ENCODE peak calls at places on chromosomes 2 and 18, in ten cellular contexts. F is left ventricle myocardium inferior; X is neural progenitor cell; Y is heart left ventricle; K is CD4-positive, CD25-positive, alpha-beta regulatory T cell; O is upper lobe of right lung; S is right lobe of liver; P is fibroblast of lung; E is mammary epithelial cell; R is cardiac muscle cell. D is an unnamed sample.

GRCh38 chr2:237143118-237143517 is 57.4 kb downstream of the COPS8 start:
- DNase-seq in F (no peak), X (no peak), Y (no peak), K (no peak), O (peak; percentile 9), S (no peak), P (no peak), E (no peak), R (no peak), D (no peak)

GRCh38 chr2:44715671-44716077 is 225.8 kb upstream of the SIX3 start:
- DNase-seq in F (no peak), X (peak; percentile 72), Y (no peak), K (no peak), O (no peak), S (no peak), P (peak; percentile 64), E (peak; percentile 56), R (peak; percentile 29), D (no peak)

GRCh38 chr2:47269316-47270232 is 114.5 kb upstream of the STPG4 start:
- DNase-seq in F (peak; percentile 22), X (no peak), Y (peak; percentile 80), K (no peak), O (no peak), S (no peak), P (peak; percentile 99), E (peak; percentile 99), R (no peak), D (no peak)

GRCh38 chr2:240162032-240162431 is 21.6 kb upstream of the OTOS start:
- DNase-seq in F (no peak), X (no peak), Y (no peak), K (no peak), O (peak; percentile 22), S (peak; percentile 46), P (no peak), E (no peak), R (no peak), D (no peak)

GRCh38 chr2:217947341-217948316 is 55.2 kb downstream of the TNS1 start:
- DNase-seq in F (no peak), X (no peak), Y (no peak), K (no peak), O (peak; percentile 69), S (no peak), P (no peak), E (no peak), R (no peak), D (no peak)

GRCh38 chr2:10150436-10150835 is 27.9 kb downstream of the RRM2 start:
- DNase-seq in F (no peak), X (no peak), Y (no peak), K (peak; percentile 43), O (no peak), S (no peak), P (no peak), E (no peak), R (no peak), D (no peak)

GRCh38 chr18:37330173-37330572 is 235.4 kb downstream of the CELF4 start:
- DNase-seq in F (no peak), X (no peak), Y (no peak), K (no peak), O (no peak), S (no peak), P (no peak), E (no peak), R (no peak), D (no peak)

GRCh38 chr2:73931531-73932500 is 5.1 kb downstream of the DGUOK start:
- DNase-seq in F (no peak), X (no peak), Y (no peak), K (peak; percentile 36), O (no peak), S (no peak), P (peak; percentile 78), E (peak; percentile 78), R (no peak), D (no peak)

GRCh38 chr18:10374615-10375295 is 79.7 kb upstream of the APCDD1 start:
- DNase-seq in F (no peak), X (peak; percentile 7), Y (no peak), K (no peak), O (no peak), S (no peak), P (no peak), E (no peak), R (no peak), D (no peak)

GRCh38 chr2:100194951-100195350 is 52.6 kb upstream of the AFF3 start:
- DNase-seq in F (no peak), X (no peak), Y (no peak), K (no peak), O (no peak), S (no peak), P (no peak), E (no peak), R (no peak), D (no peak)
- H3K27ac ChIP-seq in F (no peak overlapping the region), X (no peak overlapping the region), Y (no peak overlapping the region), K (no peak overlapping the region), O (peak overlapping the region; percentile 59), S (no peak overlapping the region), P (no peak overlapping the region), E (no peak overlapping the region), R (no peak overlapping the region), D (no peak overlapping the region)

GRCh38 chr2:126890962-126891450 is 7.7 kb upstream of the TEX51 start:
- DNase-seq in F (no peak), X (no peak), Y (no peak), K (no peak), O (no peak), S (no peak), P (no peak), E (no peak), R (no peak), D (no peak)
- H3K27me3 ChIP-seq in F (peaks cover 35% of the 10 kb centered on the region), X (peaks cover 8% of the 10 kb centered on the region), Y (no peaks in the 10 kb centered on the region), K (no peaks in the 10 kb centered on the region), O (no peaks in the 10 kb centered on the region), S (no peaks in the 10 kb centered on the region), P (no peaks in the 10 kb centered on the region), E (no peaks in the 10 kb centered on the region), R (no peaks in the 10 kb centered on the region), D (no peaks in the 10 kb centered on the region)

GRCh38 chr2:196333397-196333796 is 162.0 kb upstream of the STK17B start:
- DNase-seq in F (no peak), X (no peak), Y (no peak), K (no peak), O (no peak), S (no peak), P (no peak), E (no peak), R (no peak), D (no peak)

GRCh38 chr2:196335238-196335637 is 163.9 kb upstream of the STK17B start:
- DNase-seq in F (no peak), X (no peak), Y (no peak), K (no peak), O (no peak), S (no peak), P (peak; percentile 89), E (no peak), R (no peak), D (no peak)

GRCh38 chr2:196336206-196336605 is 164.8 kb upstream of the STK17B start:
- DNase-seq in F (no peak), X (no peak), Y (no peak), K (no peak), O (no peak), S (no peak), P (peak; percentile 56), E (no peak), R (no peak), D (no peak)

GRCh38 chr2:196336715-196337617 is 165.6 kb upstream of the STK17B start:
- DNase-seq in F (no peak), X (peak; percentile 37), Y (no peak), K (peak; percentile 44), O (no peak), S (no peak), P (peak; percentile 29), E (peak; percentile 16), R (peak; percentile 32), D (peak; percentile 16)

GRCh38 chr2:196334710-196335109 is 163.3 kb upstream of the STK17B start:
- DNase-seq in F (no peak), X (no peak), Y (no peak), K (no peak), O (no peak), S (no peak), P (peak; percentile 76), E (no peak), R (no peak), D (no peak)
- H3K27ac ChIP-seq in F (no peak overlapping the region), X (no peak overlapping the region), Y (no peak overlapping the region), K (no peak overlapping the region), O (no peak overlapping the region), S (no peak overlapping the region), P (no peak overlapping the region), E (no peak overlapping the region), R (no peak overlapping the region), D (no peak overlapping the region)

GRCh38 chr2:176122266-176122632 is 270 bp upstream of the HOXD9 start:
- DNase-seq in F (no peak), X (peak; percentile 65), Y (no peak), K (no peak), O (no peak), S (no peak), P (no peak), E (no peak), R (no peak), D (no peak)

GRCh38 chr2:176122633-176123482 is at the start of gene HOXD9:
- DNase-seq in F (no peak), X (peak; percentile 67), Y (no peak), K (no peak), O (no peak), S (no peak), P (no peak), E (no peak), R (no peak), D (no peak)

GRCh38 chr2:176121377-176122111 is 975 bp upstream of the HOXD9 start:
- DNase-seq in F (no peak), X (no peak), Y (no peak), K (no peak), O (no peak), S (no peak), P (no peak), E (no peak), R (no peak), D (no peak)

GRCh38 chr2:176118606-176119370 is 2.2 kb downstream of the HOXD10 start:
- DNase-seq in F (no peak), X (peak; percentile 82), Y (no peak), K (peak; percentile 51), O (no peak), S (no peak), P (no peak), E (no peak), R (no peak), D (no peak)

DNA sequence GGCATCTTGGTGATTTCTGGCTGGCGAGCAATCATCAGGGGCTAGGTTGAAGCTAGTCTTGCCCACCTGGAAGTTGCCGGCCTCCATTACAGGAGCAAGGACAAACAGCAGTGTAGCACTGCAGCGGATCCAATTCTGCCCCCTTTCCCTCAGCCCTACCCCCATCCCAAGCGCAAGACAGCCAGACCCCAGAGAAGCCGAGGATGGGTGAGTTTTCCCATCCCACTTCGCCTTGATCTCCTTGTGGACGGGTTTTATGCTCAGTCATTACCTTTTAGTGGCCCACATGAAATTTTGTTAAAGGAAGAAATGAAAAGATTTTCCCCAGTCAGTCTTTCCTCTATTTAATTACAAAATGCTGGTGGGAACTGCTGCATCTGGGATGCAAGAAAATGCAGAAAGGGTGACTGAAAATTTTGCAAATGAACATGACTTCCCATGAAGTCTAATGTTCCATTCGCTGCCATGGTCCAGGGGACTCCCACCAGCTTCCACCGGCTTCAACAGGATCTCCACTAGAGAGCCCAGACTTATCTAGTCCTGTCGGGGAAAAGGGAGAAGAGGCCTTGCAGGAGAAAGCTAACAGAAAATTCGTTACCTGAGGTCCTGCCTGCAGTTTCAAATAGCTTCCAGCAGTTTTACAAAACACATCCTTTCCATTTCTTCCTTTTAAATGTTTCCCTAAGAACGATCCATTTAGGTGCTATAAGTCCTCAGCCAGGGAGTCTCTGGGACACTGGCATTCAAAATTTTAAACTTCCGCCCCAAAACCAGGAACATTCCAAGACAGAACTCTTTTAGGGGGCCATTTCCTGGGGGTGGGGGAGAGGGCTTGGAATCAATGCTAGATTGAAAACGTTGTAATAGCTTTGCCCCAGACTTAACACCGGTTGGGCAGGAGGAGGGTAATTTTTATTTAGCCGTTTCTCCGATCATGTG is 1.9 kb upstream of the HOXD9 start:
- DNase-seq in F (no peak), X (no peak), Y (no peak), K (no peak), O (no peak), S (no peak), P (no peak), E (no peak), R (no peak), D (no peak)
- H3K27me3 ChIP-seq in F (peaks cover 100% of the 10 kb centered on the region), X (peaks cover 100% of the 10 kb centered on the region), Y (peaks cover 99% of the 10 kb centered on the region), K (peaks cover 55% of the 10 kb centered on the region), O (peaks cover 100% of the 10 kb centered on the region), S (peaks cover 41% of the 10 kb centered on the region), P (peaks cover 95% of the 10 kb centered on the region), E (peaks cover 91% of the 10 kb centered on the region), R (peaks cover 100% of the 10 kb centered on the region), D (peaks cover 98% of the 10 kb centered on the region)